ENCODE peak calls at places on chromosomes 13 and 19, in seven cellular contexts. One of them, this sample, is unnamed.

GRCh38 chr13:102912599-102912998 is 66.8 kb downstream of the ERCC5 start:
- DNase-seq in endothelial cell: no peak
- DNase-seq in AG10803: no peak
- DNase-seq in astrocyte of the spinal cord: no peak
- DNase-seq in AG04450: no peak
- DNase-seq in Calu3: no peak
- DNase-seq in activated B cell treated with CpG ODN at 0.5 μM for 24 hours: no peak
- DNase-seq in this sample: no peak

GRCh38 chr19:32041681-32042292 is 303.6 kb upstream of the ZNF507 start:
- DNase-seq in AG10803: peak
- DNase-seq in astrocyte of the spinal cord: peak
- DNase-seq in activated B cell treated with CpG ODN at 0.5 μM for 24 hours: no peak
- DNase-seq in AG04450: no peak
- DNase-seq in endothelial cell: peak
- DNase-seq in Calu3: no peak
- DNase-seq in this sample: no peak

GRCh38 chr19:13099073-13099999 is 3.3 kb downstream of the LYL1 start:
- DNase-seq in AG10803: peak
- DNase-seq in activated B cell treated with CpG ODN at 0.5 μM for 24 hours: peak
- DNase-seq in astrocyte of the spinal cord: no peak
- DNase-seq in endothelial cell: peak
- DNase-seq in AG04450: no peak
- DNase-seq in Calu3: peak
- DNase-seq in this sample: no peak

GRCh38 chr13:95382411-95382810 is 81.2 kb upstream of the ABCC4 start:
- DNase-seq in Calu3: no peak
- DNase-seq in AG10803: no peak
- DNase-seq in astrocyte of the spinal cord: no peak
- DNase-seq in AG04450: no peak
- DNase-seq in endothelial cell: no peak
- DNase-seq in activated B cell treated with CpG ODN at 0.5 μM for 24 hours: no peak
- DNase-seq in this sample: no peak

GRCh38 chr13:20198781-20199180 is 6.0 kb upstream of the GJB2 start:
- DNase-seq in AG10803: no peak
- DNase-seq in endothelial cell: no peak
- DNase-seq in AG04450: no peak
- DNase-seq in activated B cell treated with CpG ODN at 0.5 μM for 24 hours: no peak
- DNase-seq in astrocyte of the spinal cord: no peak
- DNase-seq in Calu3: no peak
- DNase-seq in this sample: no peak

GRCh38 chr19:17873661-17874422 is 2.1 kb downstream of the SLC5A5 start:
- DNase-seq in Calu3: peak
- DNase-seq in endothelial cell: peak
- DNase-seq in activated B cell treated with CpG ODN at 0.5 μM for 24 hours: peak
- DNase-seq in AG10803: no peak
- DNase-seq in astrocyte of the spinal cord: no peak
- DNase-seq in AG04450: no peak
- DNase-seq in this sample: no peak

GRCh38 chr19:53965091-53965490 is 2.4 kb downstream of the CACNG8 start:
- DNase-seq in Calu3: no peak
- DNase-seq in AG04450: no peak
- DNase-seq in endothelial cell: no peak
- DNase-seq in AG10803: no peak
- DNase-seq in activated B cell treated with CpG ODN at 0.5 μM for 24 hours: no peak
- DNase-seq in astrocyte of the spinal cord: no peak
- DNase-seq in this sample: no peak

GRCh38 chr13:51291341-51291740 is 48.1 kb upstream of the SERPINE3 start:
- DNase-seq in endothelial cell: no peak
- DNase-seq in activated B cell treated with CpG ODN at 0.5 μM for 24 hours: no peak
- DNase-seq in AG10803: peak
- DNase-seq in AG04450: no peak
- DNase-seq in Calu3: no peak
- DNase-seq in astrocyte of the spinal cord: no peak
- DNase-seq in this sample: no peak

GRCh38 chr19:4744451-4745170 is 21.0 kb upstream of the DPP9 start:
- DNase-seq in Calu3: no peak
- DNase-seq in astrocyte of the spinal cord: peak
- DNase-seq in AG10803: peak
- DNase-seq in activated B cell treated with CpG ODN at 0.5 μM for 24 hours: no peak
- DNase-seq in AG04450: peak
- DNase-seq in endothelial cell: no peak
- DNase-seq in this sample: no peak

GRCh38 chr13:41060723-41061074 is 610 bp upstream of the WBP4 start:
- DNase-seq in Calu3: peak
- DNase-seq in AG10803: peak
- DNase-seq in endothelial cell: peak
- DNase-seq in activated B cell treated with CpG ODN at 0.5 μM for 24 hours: peak
- DNase-seq in astrocyte of the spinal cord: peak
- DNase-seq in AG04450: no peak
- DNase-seq in this sample: peak

GRCh38 chr13:72983085-72983768 is 75.6 kb upstream of the KLF5 start:
- DNase-seq in endothelial cell: no peak
- DNase-seq in AG10803: peak
- DNase-seq in Calu3: peak
- DNase-seq in AG04450: peak
- DNase-seq in astrocyte of the spinal cord: peak
- DNase-seq in activated B cell treated with CpG ODN at 0.5 μM for 24 hours: no peak
- DNase-seq in this sample: no peak

GRCh38 chr13:50513528-50513863 is 330.0 kb downstream of the DLEU7 start:
- DNase-seq in endothelial cell: no peak
- DNase-seq in AG10803: no peak
- DNase-seq in Calu3: no peak
- DNase-seq in AG04450: no peak
- DNase-seq in activated B cell treated with CpG ODN at 0.5 μM for 24 hours: no peak
- DNase-seq in astrocyte of the spinal cord: no peak
- DNase-seq in this sample: no peak

GRCh38 chr19:48614436-48615144 is at the start of gene FAM83E:
- DNase-seq in activated B cell treated with CpG ODN at 0.5 μM for 24 hours: no peak
- DNase-seq in AG10803: no peak
- DNase-seq in endothelial cell: no peak
- DNase-seq in Calu3: peak
- DNase-seq in AG04450: no peak
- DNase-seq in astrocyte of the spinal cord: no peak
- DNase-seq in this sample: no peak

GRCh38 chr13:97212540-97213146 is 9.5 kb upstream of the MBNL2 start:
- DNase-seq in AG04450: no peak
- DNase-seq in Calu3: no peak
- DNase-seq in astrocyte of the spinal cord: peak
- DNase-seq in endothelial cell: peak
- DNase-seq in activated B cell treated with CpG ODN at 0.5 μM for 24 hours: no peak
- DNase-seq in AG10803: peak
- DNase-seq in this sample: no peak

GRCh38 chr13:89846890-89847585 is 1500.4 kb upstream of the MIR17HG start:
- DNase-seq in astrocyte of the spinal cord: peak
- DNase-seq in activated B cell treated with CpG ODN at 0.5 μM for 24 hours: no peak
- DNase-seq in AG04450: no peak
- DNase-seq in Calu3: no peak
- DNase-seq in AG10803: no peak
- DNase-seq in endothelial cell: no peak
- DNase-seq in this sample: no peak

GRCh38 chr13:95714142-95714832 is 37.3 kb downstream of the DNAJC3 start:
- DNase-seq in Calu3: no peak
- DNase-seq in AG10803: peak
- DNase-seq in activated B cell treated with CpG ODN at 0.5 μM for 24 hours: no peak
- DNase-seq in endothelial cell: no peak
- DNase-seq in AG04450: peak
- DNase-seq in astrocyte of the spinal cord: peak
- DNase-seq in this sample: no peak

GRCh38 chr13:75869981-75870380 is 233.9 kb downstream of the LMO7 start:
- DNase-seq in AG10803: no peak
- DNase-seq in AG04450: no peak
- DNase-seq in Calu3: no peak
- DNase-seq in endothelial cell: no peak
- DNase-seq in activated B cell treated with CpG ODN at 0.5 μM for 24 hours: no peak
- DNase-seq in astrocyte of the spinal cord: no peak
- DNase-seq in this sample: no peak

GRCh38 chr19:29918891-29919290 is 23.1 kb upstream of the URI1 start:
- DNase-seq in activated B cell treated with CpG ODN at 0.5 μM for 24 hours: no peak
- DNase-seq in Calu3: no peak
- DNase-seq in AG10803: no peak
- DNase-seq in AG04450: no peak
- DNase-seq in astrocyte of the spinal cord: no peak
- DNase-seq in endothelial cell: no peak
- DNase-seq in this sample: no peak

GRCh38 chr19:53880716-53881481 is 1.1 kb upstream of the PRKCG start:
- DNase-seq in AG10803: no peak
- DNase-seq in activated B cell treated with CpG ODN at 0.5 μM for 24 hours: no peak
- DNase-seq in AG04450: no peak
- DNase-seq in astrocyte of the spinal cord: no peak
- DNase-seq in endothelial cell: no peak
- DNase-seq in Calu3: no peak
- DNase-seq in this sample: no peak

GRCh38 chr19:13212759-13213330 is 62.6 kb downstream of the IER2 start:
- DNase-seq in AG10803: peak
- DNase-seq in endothelial cell: peak
- DNase-seq in AG04450: no peak
- DNase-seq in Calu3: peak
- DNase-seq in activated B cell treated with CpG ODN at 0.5 μM for 24 hours: peak
- DNase-seq in astrocyte of the spinal cord: peak
- DNase-seq in this sample: peak

GRCh38 chr13:106466691-106467405 is 68.6 kb downstream of the EFNB2 start:
- DNase-seq in activated B cell treated with CpG ODN at 0.5 μM for 24 hours: no peak
- DNase-seq in AG10803: no peak
- DNase-seq in endothelial cell: no peak
- DNase-seq in AG04450: no peak
- DNase-seq in astrocyte of the spinal cord: no peak
- DNase-seq in Calu3: no peak
- DNase-seq in this sample: no peak

DNA sequence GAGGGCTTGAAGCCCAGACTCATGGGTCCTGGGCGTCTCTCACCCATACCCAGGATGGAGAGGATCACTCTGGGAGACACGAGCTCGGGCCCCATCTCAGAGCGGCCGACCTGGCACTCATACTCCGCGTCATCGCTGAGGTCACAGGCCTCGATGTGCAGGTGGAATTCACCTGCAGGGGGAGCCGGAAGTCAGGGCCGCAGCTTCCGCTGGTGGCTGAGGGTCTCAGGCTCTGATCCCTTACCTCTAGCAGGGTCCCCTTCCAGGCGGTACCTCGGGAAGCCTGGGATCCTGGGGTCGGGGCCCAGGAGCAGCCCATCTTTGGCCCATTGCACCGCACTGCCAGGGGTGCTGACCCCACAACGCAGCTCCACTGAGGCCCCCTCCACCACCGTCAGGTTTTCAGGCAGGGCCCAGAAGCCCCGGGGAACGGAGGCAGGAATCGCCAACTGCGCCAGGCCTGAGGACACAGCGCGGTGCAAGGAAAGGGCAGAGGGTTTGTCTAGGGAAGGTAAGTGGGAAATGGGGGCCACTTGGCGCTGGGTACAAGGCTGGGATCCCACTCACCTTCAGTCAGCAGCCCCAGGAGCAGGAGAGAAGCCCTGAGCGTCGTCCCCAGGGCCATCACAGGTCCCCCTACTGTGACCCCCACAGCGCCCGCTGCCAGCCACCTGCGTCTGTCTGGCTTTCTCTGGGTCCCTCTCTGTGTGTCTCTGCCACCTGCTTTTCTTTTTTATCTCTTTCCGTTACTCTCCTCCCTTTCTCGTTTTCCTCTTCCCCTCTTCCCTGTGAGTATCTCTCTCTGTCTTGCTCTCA is 883 bp downstream of the NPHS1 start:
- DNase-seq in AG04450: no peak
- DNase-seq in Calu3: no peak
- DNase-seq in activated B cell treated with CpG ODN at 0.5 μM for 24 hours: no peak
- DNase-seq in endothelial cell: no peak
- DNase-seq in astrocyte of the spinal cord: no peak
- DNase-seq in AG10803: no peak
- DNase-seq in this sample: no peak
- TF ChIP-seq CTCF in AG04450: no peak
- TF ChIP-seq CTCF in Calu3: no peak
- TF ChIP-seq CTCF in activated B cell treated with CpG ODN at 0.5 μM for 24 hours: no peak
- TF ChIP-seq CTCF in endothelial cell: no peak
- TF ChIP-seq CTCF in astrocyte of the spinal cord: no peak
- TF ChIP-seq CTCF in AG10803: no peak
- TF ChIP-seq CTCF in this sample: no peak

DNA sequence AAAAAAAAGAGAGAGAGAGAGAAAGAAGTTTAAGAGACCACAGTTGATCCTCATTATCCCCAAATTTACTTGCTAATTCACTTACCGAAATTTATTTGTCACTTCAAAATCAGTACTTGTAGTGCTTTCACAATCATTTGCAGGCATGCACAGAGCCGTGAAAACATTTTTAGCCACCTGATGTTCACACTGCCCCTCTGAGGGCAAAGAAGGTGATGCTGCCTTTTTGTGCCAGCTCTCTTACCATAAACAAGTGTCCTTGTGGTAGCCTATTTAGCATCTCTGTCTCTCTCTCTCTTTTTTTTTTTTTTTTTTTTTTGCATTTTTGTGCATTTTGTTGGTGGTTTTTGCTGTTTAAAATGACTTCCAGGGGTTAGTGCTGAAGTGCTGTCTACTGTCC is 24.0 kb upstream of the CASP14 start:
- DNase-seq in AG04450: no peak
- DNase-seq in Calu3: peak
- DNase-seq in astrocyte of the spinal cord: no peak
- DNase-seq in endothelial cell: no peak
- DNase-seq in AG10803: no peak
- DNase-seq in activated B cell treated with CpG ODN at 0.5 μM for 24 hours: no peak
- DNase-seq in this sample: no peak
- TF ChIP-seq CTCF in AG04450: no peak
- TF ChIP-seq CTCF in Calu3: no peak
- TF ChIP-seq CTCF in astrocyte of the spinal cord: no peak
- TF ChIP-seq CTCF in endothelial cell: no peak
- TF ChIP-seq CTCF in AG10803: no peak
- TF ChIP-seq CTCF in activated B cell treated with CpG ODN at 0.5 μM for 24 hours: no peak
- TF ChIP-seq CTCF in this sample: no peak

GRCh38 chr13:38641164-38641948 is 45.5 kb upstream of the FREM2 start:
- DNase-seq in AG04450: no peak
- DNase-seq in endothelial cell: no peak
- DNase-seq in Calu3: no peak
- DNase-seq in AG10803: peak
- DNase-seq in astrocyte of the spinal cord: no peak
- DNase-seq in activated B cell treated with CpG ODN at 0.5 μM for 24 hours: no peak
- DNase-seq in this sample: no peak
- TF ChIP-seq CTCF in AG04450: peak
- TF ChIP-seq CTCF in endothelial cell: peak
- TF ChIP-seq CTCF in Calu3: no peak
- TF ChIP-seq CTCF in AG10803: peak
- TF ChIP-seq CTCF in astrocyte of the spinal cord: peak
- TF ChIP-seq CTCF in activated B cell treated with CpG ODN at 0.5 μM for 24 hours: no peak
- TF ChIP-seq CTCF in this sample: no peak

DNA sequence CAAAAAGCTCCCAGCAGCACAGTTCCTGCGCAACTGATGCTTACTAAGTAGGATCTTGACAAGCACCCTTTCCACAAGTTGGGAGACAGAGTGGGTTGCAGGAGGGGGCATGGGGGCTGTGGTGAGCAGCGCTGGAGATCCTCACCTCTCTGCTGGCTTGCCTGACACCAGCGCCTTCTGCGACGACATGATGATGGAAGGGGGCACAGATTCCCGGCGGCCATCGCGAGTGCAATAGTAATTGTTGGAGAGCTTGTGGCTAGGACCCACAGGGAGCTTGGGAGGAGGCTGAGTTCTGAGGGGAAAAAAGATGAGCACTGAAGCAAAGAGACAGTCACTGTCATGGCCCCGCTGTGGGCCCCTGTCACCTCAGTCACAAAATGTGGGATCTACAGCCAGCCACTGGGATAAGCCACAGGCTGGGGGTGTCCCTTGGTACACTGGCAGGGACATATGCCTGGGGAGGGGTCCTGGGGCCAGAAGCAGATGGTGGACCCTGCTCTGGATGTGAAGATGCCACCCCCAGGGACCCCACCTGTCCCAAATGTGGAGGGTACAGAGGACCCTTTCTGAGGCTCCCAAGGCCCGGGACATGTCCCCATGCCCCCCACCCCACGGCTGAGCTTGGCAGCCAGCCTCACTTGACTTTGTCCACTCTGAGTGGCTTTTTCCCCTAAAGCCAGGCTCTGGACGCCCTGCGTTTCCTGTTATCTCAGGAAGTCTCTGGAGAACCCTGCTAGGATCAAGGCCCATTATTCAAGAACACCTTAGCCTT is 4.6 kb downstream of the NDUFA7 start:
- DNase-seq in endothelial cell: no peak
- DNase-seq in astrocyte of the spinal cord: no peak
- DNase-seq in AG10803: no peak
- DNase-seq in AG04450: no peak
- DNase-seq in Calu3: no peak
- DNase-seq in activated B cell treated with CpG ODN at 0.5 μM for 24 hours: no peak
- DNase-seq in this sample: no peak
- TF ChIP-seq CTCF in endothelial cell: no peak
- TF ChIP-seq CTCF in astrocyte of the spinal cord: no peak
- TF ChIP-seq CTCF in AG10803: no peak
- TF ChIP-seq CTCF in AG04450: no peak
- TF ChIP-seq CTCF in Calu3: no peak
- TF ChIP-seq CTCF in activated B cell treated with CpG ODN at 0.5 μM for 24 hours: no peak
- TF ChIP-seq CTCF in this sample: no peak

This sample was measured in omental fat pad.